ENCODE peak calls at places on chromosomes 11 and 22, in seven cellular contexts. One of them, this sample, is unnamed. For H3K4me1, the result is how much of the 10 kb centered on the place peaks cover.

GRCh38 chr22:49847751-49848689 is 5.6 kb upstream of the ZBED4 start:
- DNase-seq in left lung: peak
- DNase-seq in body of pancreas: peak
- DNase-seq in IMR-90: no peak
- DNase-seq in stomach: no peak
- DNase-seq in tibial nerve: no peak
- DNase-seq in left ventricle myocardium inferior: peak
- DNase-seq in this sample: no peak

GRCh38 chr22:50206599-50206998 is 5.8 kb downstream of the SELENOO start:
- DNase-seq in left lung: peak
- DNase-seq in body of pancreas: peak
- DNase-seq in IMR-90: peak
- DNase-seq in stomach: no peak
- DNase-seq in tibial nerve: no peak
- DNase-seq in left ventricle myocardium inferior: peak
- DNase-seq in this sample: no peak

GRCh38 chr11:44631831-44632230 is 66.4 kb downstream of the CD82 start:
- DNase-seq in left lung: no peak
- DNase-seq in body of pancreas: no peak
- DNase-seq in IMR-90: no peak
- DNase-seq in stomach: peak
- DNase-seq in tibial nerve: no peak
- DNase-seq in left ventricle myocardium inferior: no peak
- DNase-seq in this sample: no peak

GRCh38 chr11:102430158-102430836 is 22.3 kb downstream of the TMEM123 start:
- DNase-seq in left lung: no peak
- DNase-seq in body of pancreas: no peak
- DNase-seq in IMR-90: peak
- DNase-seq in stomach: no peak
- DNase-seq in tibial nerve: no peak
- DNase-seq in left ventricle myocardium inferior: no peak
- DNase-seq in this sample: no peak

GRCh38 chr11:112174789-112175595 is at the start of gene BCO2:
- DNase-seq in left lung: peak
- DNase-seq in body of pancreas: peak
- DNase-seq in IMR-90: peak
- DNase-seq in stomach: peak
- DNase-seq in tibial nerve: peak
- DNase-seq in left ventricle myocardium inferior: peak
- DNase-seq in this sample: peak

GRCh38 chr22:20741634-20742581 is 32.0 kb upstream of the SERPIND1 start:
- DNase-seq in left lung: peak
- DNase-seq in body of pancreas: peak
- DNase-seq in IMR-90: peak
- DNase-seq in stomach: no peak
- DNase-seq in tibial nerve: no peak
- DNase-seq in left ventricle myocardium inferior: no peak
- DNase-seq in this sample: no peak

GRCh38 chr11:131969261-131969660 is 598.8 kb downstream of the NTM start:
- DNase-seq in left lung: no peak
- DNase-seq in body of pancreas: no peak
- DNase-seq in IMR-90: no peak
- DNase-seq in stomach: no peak
- DNase-seq in tibial nerve: no peak
- DNase-seq in left ventricle myocardium inferior: no peak
- DNase-seq in this sample: no peak

GRCh38 chr11:1518301-1518700 is 31.7 kb upstream of the MOB2 start:
- DNase-seq in left lung: peak
- DNase-seq in body of pancreas: no peak
- DNase-seq in IMR-90: no peak
- DNase-seq in stomach: no peak
- DNase-seq in tibial nerve: no peak
- DNase-seq in left ventricle myocardium inferior: peak
- DNase-seq in this sample: no peak

GRCh38 chr22:49155809-49156580 is 671.7 kb downstream of the BRD1 start:
- DNase-seq in left lung: no peak
- DNase-seq in body of pancreas: no peak
- DNase-seq in IMR-90: no peak
- DNase-seq in stomach: no peak
- DNase-seq in tibial nerve: peak
- DNase-seq in left ventricle myocardium inferior: no peak
- DNase-seq in this sample: no peak

GRCh38 chr11:113729456-113729855 is 23.3 kb upstream of the TMPRSS5 start:
- DNase-seq in left lung: no peak
- DNase-seq in body of pancreas: no peak
- DNase-seq in IMR-90: peak
- DNase-seq in stomach: no peak
- DNase-seq in tibial nerve: no peak
- DNase-seq in left ventricle myocardium inferior: no peak
- DNase-seq in this sample: no peak

GRCh38 chr11:121415861-121416260 is 36.3 kb upstream of the SORL1 start:
- DNase-seq in left lung: no peak
- DNase-seq in body of pancreas: no peak
- DNase-seq in IMR-90: no peak
- DNase-seq in stomach: no peak
- DNase-seq in tibial nerve: no peak
- DNase-seq in left ventricle myocardium inferior: no peak
- DNase-seq in this sample: no peak

GRCh38 chr11:61586792-61587430 is 6.0 kb upstream of the SYT7 start:
- DNase-seq in left lung: no peak
- DNase-seq in body of pancreas: no peak
- DNase-seq in IMR-90: no peak
- DNase-seq in stomach: no peak
- DNase-seq in tibial nerve: no peak
- DNase-seq in left ventricle myocardium inferior: no peak
- DNase-seq in this sample: no peak

GRCh38 chr11:11538277-11538960 is 83.4 kb downstream of the GALNT18 start:
- DNase-seq in left lung: no peak
- DNase-seq in body of pancreas: peak
- DNase-seq in IMR-90: no peak
- DNase-seq in stomach: no peak
- DNase-seq in tibial nerve: no peak
- DNase-seq in left ventricle myocardium inferior: peak
- DNase-seq in this sample: no peak

GRCh38 chr22:29765905-29766631 is 739 bp downstream of the ZMAT5 start:
- DNase-seq in left lung: peak
- DNase-seq in body of pancreas: no peak
- DNase-seq in IMR-90: no peak
- DNase-seq in stomach: peak
- DNase-seq in tibial nerve: no peak
- DNase-seq in left ventricle myocardium inferior: no peak
- DNase-seq in this sample: no peak

GRCh38 chr22:42452456-42452855 is 20.3 kb upstream of the NFAM1 start:
- DNase-seq in left lung: peak
- DNase-seq in body of pancreas: no peak
- DNase-seq in IMR-90: no peak
- DNase-seq in stomach: no peak
- DNase-seq in tibial nerve: no peak
- DNase-seq in left ventricle myocardium inferior: no peak
- DNase-seq in this sample: no peak

GRCh38 chr11:75476716-75477613 is 44.0 kb upstream of the KLHL35 start:
- DNase-seq in left lung: peak
- DNase-seq in body of pancreas: peak
- DNase-seq in IMR-90: no peak
- DNase-seq in stomach: peak
- DNase-seq in tibial nerve: no peak
- DNase-seq in left ventricle myocardium inferior: peak
- DNase-seq in this sample: no peak

GRCh38 chr11:36945384-36945783 is 347.3 kb upstream of the RAG2 start:
- DNase-seq in left lung: no peak
- DNase-seq in body of pancreas: no peak
- DNase-seq in IMR-90: peak
- DNase-seq in stomach: no peak
- DNase-seq in tibial nerve: no peak
- DNase-seq in left ventricle myocardium inferior: no peak
- DNase-seq in this sample: no peak

GRCh38 chr11:15969281-15969680 is 387.1 kb downstream of the SOX6 start:
- DNase-seq in left lung: no peak
- DNase-seq in body of pancreas: peak
- DNase-seq in IMR-90: peak
- DNase-seq in stomach: peak
- DNase-seq in tibial nerve: peak
- DNase-seq in left ventricle myocardium inferior: peak
- DNase-seq in this sample: no peak

GRCh38 chr11:1060885-1061616 is 13.6 kb upstream of the MUC2 start:
- DNase-seq in left lung: no peak
- DNase-seq in body of pancreas: peak
- DNase-seq in IMR-90: peak
- DNase-seq in stomach: peak
- DNase-seq in tibial nerve: peak
- DNase-seq in left ventricle myocardium inferior: no peak
- DNase-seq in this sample: no peak

GRCh38 chr22:32005453-32005852 is 37.6 kb upstream of the SLC5A1 start:
- DNase-seq in left lung: no peak
- DNase-seq in body of pancreas: no peak
- DNase-seq in IMR-90: peak
- DNase-seq in stomach: no peak
- DNase-seq in tibial nerve: no peak
- DNase-seq in left ventricle myocardium inferior: no peak
- DNase-seq in this sample: no peak

GRCh38 chr22:49244466-49245420 is 582.9 kb downstream of the BRD1 start:
- DNase-seq in left lung: no peak
- DNase-seq in body of pancreas: no peak
- DNase-seq in IMR-90: no peak
- DNase-seq in stomach: no peak
- DNase-seq in tibial nerve: no peak
- DNase-seq in left ventricle myocardium inferior: no peak
- DNase-seq in this sample: no peak

GRCh38 chr22:36379593-36380361 is 8.0 kb downstream of the MYH9 start:
- DNase-seq in left lung: no peak
- DNase-seq in body of pancreas: peak
- DNase-seq in IMR-90: peak
- DNase-seq in stomach: no peak
- DNase-seq in tibial nerve: no peak
- DNase-seq in left ventricle myocardium inferior: no peak
- DNase-seq in this sample: no peak

GRCh38 chr11:64356498-64357411 is 2.2 kb upstream of the RPS6KA4 start:
- DNase-seq in left lung: peak
- DNase-seq in body of pancreas: peak
- DNase-seq in IMR-90: no peak
- DNase-seq in stomach: peak
- DNase-seq in tibial nerve: no peak
- DNase-seq in left ventricle myocardium inferior: no peak
- DNase-seq in this sample: no peak
- H3K4me1 ChIP-seq in left lung: under half
- H3K4me1 ChIP-seq in body of pancreas: half or more
- H3K4me1 ChIP-seq in IMR-90: under half
- H3K4me1 ChIP-seq in stomach: under half
- H3K4me1 ChIP-seq in tibial nerve: under half
- H3K4me1 ChIP-seq in left ventricle myocardium inferior: under half
- H3K4me1 ChIP-seq in this sample: under half

DNA sequence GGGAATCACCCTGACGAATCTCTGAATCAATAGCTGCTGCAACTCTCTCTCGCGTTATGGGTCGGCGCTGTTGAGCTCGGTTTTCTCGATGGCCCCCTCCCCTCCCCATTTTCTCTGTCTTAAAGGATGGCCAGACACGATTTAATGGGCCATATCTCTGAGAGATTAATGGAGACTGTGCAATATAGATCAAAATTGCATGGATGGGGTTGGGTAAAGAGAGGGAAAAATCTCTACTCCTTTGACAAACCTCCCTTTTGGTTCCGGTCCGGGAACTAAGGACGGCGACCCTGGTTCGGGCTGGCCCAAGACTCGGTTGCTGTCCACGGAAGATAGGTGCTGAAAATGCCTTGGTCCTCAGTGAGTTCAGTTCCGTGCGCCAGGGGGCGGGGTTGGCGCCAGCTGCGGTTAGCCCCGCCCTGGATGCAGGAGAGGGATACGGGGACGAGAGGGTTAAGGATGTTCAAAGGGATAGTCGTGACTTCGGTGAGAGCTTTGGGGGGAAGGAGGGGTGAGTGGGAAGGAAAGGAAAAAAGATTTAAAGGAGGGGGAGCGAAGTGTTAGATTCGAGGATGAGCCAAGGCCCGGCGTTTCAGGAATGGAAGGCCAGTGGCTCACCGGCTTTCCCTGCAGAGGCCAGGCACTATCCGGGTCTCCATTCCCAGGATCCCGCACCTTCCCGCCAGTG is 103.6 kb upstream of the HSD17B12 start:
- DNase-seq in left lung: no peak
- DNase-seq in body of pancreas: no peak
- DNase-seq in IMR-90: peak
- DNase-seq in stomach: peak
- DNase-seq in tibial nerve: no peak
- DNase-seq in left ventricle myocardium inferior: peak
- DNase-seq in this sample: no peak
- TF ChIP-seq CTCF in left lung: no peak
- TF ChIP-seq CTCF in body of pancreas: no peak
- TF ChIP-seq CTCF in IMR-90: peak
- TF ChIP-seq CTCF in stomach: no peak
- TF ChIP-seq CTCF in tibial nerve: no peak
- TF ChIP-seq CTCF in left ventricle myocardium inferior: peak
- TF ChIP-seq CTCF in this sample: no peak

DNA sequence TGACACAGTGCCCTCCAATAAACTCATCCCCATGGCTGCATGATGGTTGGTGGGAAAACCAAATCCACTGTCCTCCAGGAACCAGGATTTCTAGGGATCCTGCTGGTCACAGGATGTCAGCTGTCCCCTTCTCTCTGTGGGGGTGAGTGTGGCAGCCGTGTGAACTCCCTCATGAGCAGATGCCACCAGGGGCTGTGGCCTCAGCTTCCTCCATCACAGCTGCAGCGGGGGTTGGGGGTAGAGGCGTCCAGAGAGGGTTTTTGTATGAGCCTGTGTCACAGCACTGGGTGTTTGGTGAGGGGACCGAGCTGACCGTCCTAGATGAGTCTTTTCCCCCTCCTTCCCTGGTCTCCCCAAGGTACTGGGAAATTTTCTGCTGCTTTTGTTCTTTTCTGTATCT is 26.4 kb downstream of the IGLL5 start:
- DNase-seq in left lung: peak
- DNase-seq in body of pancreas: no peak
- DNase-seq in IMR-90: no peak
- DNase-seq in stomach: no peak
- DNase-seq in tibial nerve: no peak
- DNase-seq in left ventricle myocardium inferior: no peak
- DNase-seq in this sample: no peak
- H3K4me1 ChIP-seq in left lung: under half
- H3K4me1 ChIP-seq in body of pancreas: under half
- H3K4me1 ChIP-seq in IMR-90: under half
- H3K4me1 ChIP-seq in stomach: under half
- H3K4me1 ChIP-seq in tibial nerve: under half
- H3K4me1 ChIP-seq in left ventricle myocardium inferior: under half
- H3K4me1 ChIP-seq in this sample: under half

DNA sequence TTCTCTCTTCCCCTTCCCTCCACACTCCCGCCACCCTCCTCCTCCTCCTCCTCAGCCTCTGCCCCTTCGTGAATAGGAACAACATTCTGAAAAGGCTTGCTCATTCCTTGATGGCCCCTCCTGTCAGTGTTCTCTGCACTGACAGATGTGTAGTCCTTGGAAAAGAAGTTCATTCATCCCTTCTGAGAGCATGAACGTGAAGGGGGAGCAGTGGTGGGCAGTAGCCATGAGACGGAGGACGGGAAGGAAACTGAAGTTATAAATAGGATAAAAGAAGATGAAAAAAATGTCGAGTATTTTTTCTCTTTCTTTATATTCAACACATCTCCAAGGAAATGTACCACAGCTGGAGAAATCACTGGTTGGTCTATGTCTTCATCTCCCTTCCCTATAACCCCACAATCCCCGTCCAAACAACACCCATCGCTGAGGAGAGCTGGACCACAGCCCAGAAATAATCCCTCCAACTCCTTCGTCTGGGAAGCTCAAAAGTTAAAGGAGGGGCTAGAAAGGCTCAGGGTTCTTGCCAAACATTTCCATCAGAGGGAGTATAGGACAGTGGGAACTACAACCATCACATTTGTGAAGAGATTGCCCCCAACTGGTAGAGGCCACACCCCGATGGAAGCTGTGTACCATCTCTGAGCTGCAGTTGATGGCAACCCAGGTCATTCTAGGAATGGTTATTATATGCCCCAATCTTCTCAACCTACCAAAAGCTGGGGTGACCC is 33.5 kb downstream of the ETS1 start:
- DNase-seq in left lung: no peak
- DNase-seq in body of pancreas: no peak
- DNase-seq in IMR-90: peak
- DNase-seq in stomach: no peak
- DNase-seq in tibial nerve: no peak
- DNase-seq in left ventricle myocardium inferior: no peak
- DNase-seq in this sample: no peak
- TF ChIP-seq CTCF in left lung: no peak
- TF ChIP-seq CTCF in body of pancreas: no peak
- TF ChIP-seq CTCF in IMR-90: no peak
- TF ChIP-seq CTCF in stomach: no peak
- TF ChIP-seq CTCF in tibial nerve: no peak
- TF ChIP-seq CTCF in left ventricle myocardium inferior: peak
- TF ChIP-seq CTCF in this sample: no peak